ENCODE peak calls at places on chromosomes 2 and 18, in ten cellular contexts. B, H, Z, T, N, Y, S, P, O and U are unnamed samples.

GRCh38 chr2:73983322-73984202 is 1.1 kb upstream of the TET3 start:
- DNase-seq in P (no peak), S (peak), B (no peak), T (no peak), H (peak), Z (no peak), Y (peak), N (peak), O (no peak), U (peak)

GRCh38 chr2:201127128-201127521 is 11.2 kb downstream of the CFLAR start:
- DNase-seq in Y (no peak), P (no peak), Z (no peak), O (no peak), B (no peak), N (no peak), S (peak), H (no peak), T (no peak), U (no peak)

GRCh38 chr2:43105586-43106562 is 120.5 kb downstream of the ZFP36L2 start:
- DNase-seq in H (peak), N (peak), T (peak), B (peak), S (peak), P (no peak), Z (no peak), O (peak), Y (peak), U (peak)

GRCh38 chr2:110101911-110102774 is 13.5 kb downstream of the MALL start:
- DNase-seq in Y (no peak), O (peak), T (no peak), S (no peak), Z (no peak), P (peak), N (no peak), H (peak), B (peak), U (no peak)

GRCh38 chr2:190791347-190791982 is 89.2 kb upstream of the GLS start:
- DNase-seq in Z (no peak), P (peak), B (peak), N (peak), Y (peak), T (no peak), O (peak), H (peak), S (no peak), U (peak)

GRCh38 chr2:173150087-173150486 is 74.4 kb downstream of the MAP3K20 start:
- DNase-seq in P (peak), H (peak), Y (no peak), S (no peak), B (peak), T (no peak), N (no peak), O (peak), Z (no peak), U (no peak)

GRCh38 chr2:174343638-174344455 is 9.1 kb downstream of the SP9 start:
- DNase-seq in P (no peak), S (no peak), Y (peak), H (no peak), Z (no peak), O (no peak), N (no peak), B (no peak), T (no peak), U (peak)

GRCh38 chr2:102622646-102623045 is 3.3 kb downstream of the SLC9A2 start:
- DNase-seq in H (no peak), Y (no peak), P (no peak), O (no peak), N (no peak), T (no peak), S (no peak), Z (no peak), B (no peak), U (no peak)

GRCh38 chr2:146295080-146295670 is 1549.7 kb upstream of the ACVR2A start:
- DNase-seq in S (peak), O (peak), N (no peak), P (peak), B (no peak), T (no peak), Z (no peak), H (no peak), Y (peak), U (no peak)

GRCh38 chr2:240720686-240721595 is 29.3 kb downstream of the AQP12A start:
- DNase-seq in B (no peak), S (no peak), Y (no peak), H (no peak), P (no peak), T (no peak), O (no peak), N (no peak), Z (no peak), U (no peak)
- H3K4me3 ChIP-seq in B (no peak), S (no peak), Y (no peak), H (no peak), P (no peak), T (no peak), O (no peak), N (no peak), Z (no peak), U (no peak)

GRCh38 chr2:3309496-3310355 is 67.9 kb downstream of the EIPR1 start:
- DNase-seq in T (no peak), Y (no peak), Z (no peak), N (no peak), H (no peak), O (no peak), P (no peak), B (no peak), S (no peak), U (peak)
- H3K4me3 ChIP-seq in T (no peak), Y (no peak), Z (no peak), N (no peak), H (no peak), O (no peak), P (no peak), B (no peak), S (no peak), U (no peak)

GRCh38 chr2:232876978-232877441 is 6.9 kb downstream of the SNORC start:
- DNase-seq in Y (no peak), H (no peak), P (no peak), Z (no peak), B (no peak), N (no peak), S (no peak), T (no peak), O (no peak), U (peak)
- H3K4me3 ChIP-seq in Y (no peak), H (no peak), P (no peak), Z (peak), B (no peak), N (peak), S (peak), T (peak), O (peak), U (peak)

GRCh38 chr2:99183025-99183424 is 2.0 kb downstream of the MRPL30 start:
- DNase-seq in P (no peak), Y (peak), S (no peak), T (no peak), B (no peak), O (no peak), N (no peak), Z (no peak), H (no peak), U (no peak)
- H3K4me3 ChIP-seq in P (no peak), Y (no peak), S (no peak), T (no peak), B (no peak), O (no peak), N (no peak), Z (no peak), H (no peak), U (no peak)

DNA sequence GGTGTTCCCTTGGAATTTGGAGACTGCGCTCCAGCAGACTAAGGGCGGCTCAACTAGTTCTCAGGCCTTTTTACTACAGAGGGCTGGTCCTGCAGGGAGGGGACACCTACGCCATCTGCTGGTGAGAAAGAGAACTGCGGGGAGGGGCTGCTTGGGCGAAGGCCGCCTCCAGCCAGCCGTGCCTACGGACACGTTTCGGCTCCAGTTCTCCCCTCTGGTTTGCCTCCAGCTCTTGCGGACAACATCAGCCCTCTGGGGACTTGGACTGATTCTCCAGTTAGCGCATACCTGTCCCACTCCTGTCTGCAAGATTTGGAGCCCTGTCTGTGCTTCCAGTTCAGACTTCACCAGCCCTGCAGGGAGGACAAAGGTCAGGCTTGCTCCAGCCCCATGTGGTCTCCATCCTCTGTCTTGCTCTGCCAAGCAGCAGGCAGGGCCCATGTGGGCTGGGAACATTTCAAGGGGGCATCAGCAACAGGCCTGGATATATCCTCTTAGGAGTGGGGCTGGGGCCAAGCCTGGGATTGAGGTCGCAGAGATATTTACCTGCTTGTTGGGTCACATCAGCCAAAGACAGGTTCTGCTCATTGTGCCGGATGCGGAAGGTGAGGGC is 10.3 kb downstream of the PTPRN start:
- DNase-seq in T (peak), H (peak), B (peak), S (peak), N (peak), Z (peak), P (peak), Y (peak), O (peak), U (peak)
- H3K4me3 ChIP-seq in T (no peak), H (no peak), B (no peak), S (no peak), N (no peak), Z (no peak), P (no peak), Y (no peak), O (no peak), U (no peak)

DNA sequence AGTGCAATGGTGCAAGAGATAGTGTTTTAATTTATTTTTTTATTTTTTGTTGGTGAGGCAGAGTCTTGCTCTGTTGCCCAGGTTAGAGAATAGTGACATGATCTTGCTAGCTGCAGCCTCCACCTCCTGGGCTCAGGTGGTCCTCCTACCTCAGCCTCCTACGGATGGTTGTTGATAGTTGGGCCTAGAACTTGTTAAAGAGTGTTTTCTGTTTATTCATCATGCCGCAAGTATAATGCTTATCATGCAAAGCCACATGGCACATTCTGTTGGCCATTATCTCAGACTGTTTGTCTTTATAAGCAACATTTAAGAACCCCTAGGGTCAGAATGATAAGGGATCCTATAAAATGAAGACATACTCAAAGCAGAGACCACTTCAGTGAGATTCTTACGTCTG is 1.7 kb downstream of the UGGT1 start:
- DNase-seq in Z (no peak), T (no peak), O (no peak), P (no peak), S (no peak), Y (peak), N (no peak), H (no peak), B (no peak), U (no peak)
- H3K4me3 ChIP-seq in Z (no peak), T (no peak), O (peak), P (no peak), S (peak), Y (no peak), N (no peak), H (no peak), B (peak), U (no peak)

GRCh38 chr2:207087046-207087902 is 78.5 kb downstream of the KLF7 start:
- DNase-seq in B (no peak), P (no peak), T (no peak), H (no peak), S (no peak), N (no peak), O (no peak), Z (no peak), Y (no peak), U (no peak)
- H3K4me3 ChIP-seq in B (no peak), P (no peak), T (no peak), H (no peak), S (no peak), N (no peak), O (no peak), Z (no peak), Y (no peak), U (no peak)

GRCh38 chr18:9876867-9877654 is 8.7 kb upstream of the TXNDC2 start:
- DNase-seq in P (peak), H (peak), Z (no peak), O (peak), B (peak), S (no peak), Y (peak), T (no peak), N (peak), U (no peak)
- H3K4me3 ChIP-seq in P (peak), H (no peak), Z (peak), O (peak), B (peak), S (no peak), Y (no peak), T (peak), N (peak), U (peak)

GRCh38 chr2:19349911-19350677 is 8.3 kb downstream of the OSR1 start:
- DNase-seq in H (no peak), N (no peak), Y (peak), B (peak), O (peak), Z (no peak), S (peak), P (peak), T (no peak), U (peak)
- H3K4me3 ChIP-seq in H (no peak), N (no peak), Y (no peak), B (no peak), O (no peak), Z (peak), S (no peak), P (no peak), T (peak), U (no peak)